ENCODE peak calls at places on chromosomes 1 and 21, in five cellular contexts. One of them, this sample, is unnamed.

GRCh38 chr1:175338447-175339135 is 146.0 kb upstream of the KIAA0040 start:
- DNase-seq in skeletal muscle cell: no peak
- DNase-seq in fibroblast of pulmonary artery: no peak
- DNase-seq in A549: peak; percentile 15
- DNase-seq in GM12865: peak; percentile 71
- DNase-seq in this sample: no peak

GRCh38 chr1:8238141-8239038 is 79.5 kb upstream of the SLC45A1 start:
- DNase-seq in A549: peak; percentile 58
- DNase-seq in GM12865: no peak
- DNase-seq in fibroblast of pulmonary artery: peak; percentile 92
- DNase-seq in skeletal muscle cell: peak; percentile 79
- DNase-seq in this sample: peak; percentile 99

GRCh38 chr1:236535656-236536293 is 12.0 kb downstream of the LGALS8 start:
- DNase-seq in A549: no peak
- DNase-seq in GM12865: no peak
- DNase-seq in skeletal muscle cell: no peak
- DNase-seq in fibroblast of pulmonary artery: no peak
- DNase-seq in this sample: no peak

GRCh38 chr1:35031103-35031452 is 667 bp downstream of the ZMYM6 start:
- DNase-seq in fibroblast of pulmonary artery: peak; percentile 45
- DNase-seq in GM12865: peak; percentile 57
- DNase-seq in skeletal muscle cell: no peak
- DNase-seq in A549: peak; percentile 10
- DNase-seq in this sample: peak; percentile 37

GRCh38 chr1:214493126-214493796 is 58.1 kb downstream of the PTPN14 start:
- DNase-seq in skeletal muscle cell: no peak
- DNase-seq in GM12865: no peak
- DNase-seq in fibroblast of pulmonary artery: no peak
- DNase-seq in A549: no peak
- DNase-seq in this sample: no peak

GRCh38 chr21:44736291-44737004 is 25.1 kb upstream of the TSPEAR start:
- DNase-seq in GM12865: no peak
- DNase-seq in skeletal muscle cell: no peak
- DNase-seq in fibroblast of pulmonary artery: no peak
- DNase-seq in A549: peak; percentile 31
- DNase-seq in this sample: no peak

GRCh38 chr1:58652351-58653184 is 47.3 kb downstream of the MYSM1 start:
- DNase-seq in A549: peak; percentile 55
- DNase-seq in fibroblast of pulmonary artery: peak; percentile 91
- DNase-seq in GM12865: peak; percentile 87
- DNase-seq in skeletal muscle cell: peak; percentile 45
- DNase-seq in this sample: peak; percentile 88

GRCh38 chr1:241839369-241839990 is 8.5 kb upstream of the EXO1 start:
- DNase-seq in skeletal muscle cell: no peak
- DNase-seq in fibroblast of pulmonary artery: no peak
- DNase-seq in A549: no peak
- DNase-seq in GM12865: peak; percentile 33
- DNase-seq in this sample: no peak

GRCh38 chr1:83546863-83547262 is 452.1 kb downstream of the TTLL7 start:
- DNase-seq in A549: no peak
- DNase-seq in skeletal muscle cell: peak; percentile 18
- DNase-seq in GM12865: no peak
- DNase-seq in fibroblast of pulmonary artery: peak; percentile 6
- DNase-seq in this sample: no peak

GRCh38 chr1:213122514-213122929 is 71.5 kb downstream of the RPS6KC1 start:
- DNase-seq in skeletal muscle cell: no peak
- DNase-seq in GM12865: peak; percentile 58
- DNase-seq in A549: no peak
- DNase-seq in fibroblast of pulmonary artery: peak; percentile 83
- DNase-seq in this sample: peak; percentile 81

GRCh38 chr1:35340519-35340918 is 72.0 kb downstream of the ZMYM4 start:
- DNase-seq in A549: no peak
- DNase-seq in GM12865: no peak
- DNase-seq in skeletal muscle cell: no peak
- DNase-seq in fibroblast of pulmonary artery: no peak
- DNase-seq in this sample: no peak

GRCh38 chr1:192575499-192576189 is at the start of gene RGS1:
- DNase-seq in GM12865: peak; percentile 94
- DNase-seq in fibroblast of pulmonary artery: no peak
- DNase-seq in skeletal muscle cell: no peak
- DNase-seq in A549: no peak
- DNase-seq in this sample: no peak

GRCh38 chr1:156795787-156796186 is 20.9 kb downstream of the SH2D2A start:
- DNase-seq in fibroblast of pulmonary artery: no peak
- DNase-seq in skeletal muscle cell: no peak
- DNase-seq in GM12865: no peak
- DNase-seq in A549: no peak
- DNase-seq in this sample: no peak

GRCh38 chr21:39373634-39374033 is 24.7 kb upstream of the HMGN1 start:
- DNase-seq in skeletal muscle cell: no peak
- DNase-seq in A549: no peak
- DNase-seq in fibroblast of pulmonary artery: peak; percentile 64
- DNase-seq in GM12865: peak; percentile 53
- DNase-seq in this sample: peak; percentile 56

GRCh38 chr21:41659791-41660560 is 106.9 kb downstream of the RIPK4 start:
- DNase-seq in GM12865: no peak
- DNase-seq in fibroblast of pulmonary artery: peak; percentile 42
- DNase-seq in skeletal muscle cell: no peak
- DNase-seq in A549: no peak
- DNase-seq in this sample: peak; percentile 81

GRCh38 chr1:160830321-160831153 is 32.1 kb downstream of the CD244 start:
- DNase-seq in skeletal muscle cell: no peak
- DNase-seq in fibroblast of pulmonary artery: peak; percentile 61
- DNase-seq in GM12865: peak; percentile 85
- DNase-seq in A549: peak; percentile 47
- DNase-seq in this sample: peak; percentile 21

GRCh38 chr21:14901482-14901958 is 163.3 kb downstream of the NRIP1 start:
- DNase-seq in fibroblast of pulmonary artery: no peak
- DNase-seq in skeletal muscle cell: peak; percentile 60
- DNase-seq in GM12865: peak; percentile 10
- DNase-seq in A549: no peak
- DNase-seq in this sample: peak; percentile 54

GRCh38 chr1:244049969-244050834 is 881 bp upstream of the ZBTB18 start:
- DNase-seq in A549: no peak
- DNase-seq in GM12865: peak; percentile 51
- DNase-seq in fibroblast of pulmonary artery: no peak
- DNase-seq in skeletal muscle cell: no peak
- DNase-seq in this sample: no peak

GRCh38 chr1:2412773-2413494 is 570 bp upstream of the PEX10 start:
- DNase-seq in GM12865: peak; percentile 57
- DNase-seq in A549: peak; percentile 48
- DNase-seq in fibroblast of pulmonary artery: peak; percentile 49
- DNase-seq in skeletal muscle cell: no peak
- DNase-seq in this sample: no peak

GRCh38 chr1:201166964-201167624 is 12.8 kb upstream of the TMEM9 start:
- DNase-seq in GM12865: no peak
- DNase-seq in fibroblast of pulmonary artery: no peak
- DNase-seq in skeletal muscle cell: no peak
- DNase-seq in A549: no peak
- DNase-seq in this sample: no peak

GRCh38 chr1:170586321-170586855 is 54.4 kb downstream of the GORAB start:
- DNase-seq in A549: no peak
- DNase-seq in fibroblast of pulmonary artery: peak; percentile 54
- DNase-seq in skeletal muscle cell: no peak
- DNase-seq in GM12865: no peak
- DNase-seq in this sample: peak; percentile 58

GRCh38 chr1:190452272-190452848 is 25.3 kb downstream of the BRINP3 start:
- DNase-seq in skeletal muscle cell: no peak
- DNase-seq in fibroblast of pulmonary artery: no peak
- DNase-seq in A549: no peak
- DNase-seq in GM12865: no peak
- DNase-seq in this sample: no peak

GRCh38 chr1:65050735-65051134 is 84.4 kb upstream of the JAK1 start:
- DNase-seq in GM12865: no peak
- DNase-seq in skeletal muscle cell: no peak
- DNase-seq in fibroblast of pulmonary artery: no peak
- DNase-seq in A549: no peak
- DNase-seq in this sample: no peak

GRCh38 chr1:7971024-7971423 is 9.5 kb downstream of the PARK7 start:
- DNase-seq in A549: no peak
- DNase-seq in GM12865: no peak
- DNase-seq in skeletal muscle cell: no peak
- DNase-seq in fibroblast of pulmonary artery: no peak
- DNase-seq in this sample: no peak

GRCh38 chr21:46643379-46644177 is 8.1 kb downstream of the PRMT2 start:
- DNase-seq in GM12865: no peak
- DNase-seq in skeletal muscle cell: no peak
- DNase-seq in A549: no peak
- DNase-seq in fibroblast of pulmonary artery: no peak
- DNase-seq in this sample: no peak

GRCh38 chr1:164728719-164729118 is 169.7 kb downstream of the PBX1 start:
- DNase-seq in GM12865: no peak
- DNase-seq in A549: no peak
- DNase-seq in skeletal muscle cell: no peak
- DNase-seq in fibroblast of pulmonary artery: no peak
- DNase-seq in this sample: peak; percentile 42

GRCh38 chr1:157542676-157543075 is 9.6 kb downstream of the FCRL5 start:
- DNase-seq in fibroblast of pulmonary artery: no peak
- DNase-seq in GM12865: no peak
- DNase-seq in A549: no peak
- DNase-seq in skeletal muscle cell: no peak
- DNase-seq in this sample: no peak

GRCh38 chr1:116987256-116987555 is 14.4 kb upstream of the CD101 start:
- DNase-seq in A549: no peak
- DNase-seq in GM12865: no peak
- DNase-seq in skeletal muscle cell: no peak
- DNase-seq in fibroblast of pulmonary artery: no peak
- DNase-seq in this sample: no peak

GRCh38 chr1:243236604-243237252 is 18.4 kb downstream of the CEP170 start:
- DNase-seq in GM12865: no peak
- DNase-seq in fibroblast of pulmonary artery: no peak
- DNase-seq in A549: no peak
- DNase-seq in skeletal muscle cell: no peak
- DNase-seq in this sample: no peak

GRCh38 chr1:158003409-158003805 is 10.0 kb downstream of the KIRREL1 start:
- DNase-seq in skeletal muscle cell: no peak
- DNase-seq in A549: no peak
- DNase-seq in GM12865: no peak
- DNase-seq in fibroblast of pulmonary artery: peak; percentile 58
- DNase-seq in this sample: no peak

GRCh38 chr21:45560106-45561021 is 18.1 kb upstream of the SLC19A1 start:
- DNase-seq in GM12865: no peak
- DNase-seq in fibroblast of pulmonary artery: no peak
- DNase-seq in A549: no peak
- DNase-seq in skeletal muscle cell: no peak
- DNase-seq in this sample: no peak

GRCh38 chr1:193416226-193416625 is 229.8 kb upstream of the B3GALT2 start:
- DNase-seq in GM12865: no peak
- DNase-seq in fibroblast of pulmonary artery: no peak
- DNase-seq in skeletal muscle cell: no peak
- DNase-seq in A549: no peak
- DNase-seq in this sample: no peak

GRCh38 chr1:48661726-48662483 is 114.8 kb downstream of the BEND5 start:
- DNase-seq in skeletal muscle cell: no peak
- DNase-seq in A549: no peak
- DNase-seq in GM12865: no peak
- DNase-seq in fibroblast of pulmonary artery: no peak
- DNase-seq in this sample: no peak

GRCh38 chr1:17890815-17891191 is 135.7 kb downstream of the ACTL8 start:
- DNase-seq in fibroblast of pulmonary artery: no peak
- DNase-seq in GM12865: no peak
- DNase-seq in skeletal muscle cell: no peak
- DNase-seq in A549: no peak
- DNase-seq in this sample: no peak

GRCh38 chr21:28805885-28806284 is 186.8 kb downstream of the LTN1 start:
- DNase-seq in fibroblast of pulmonary artery: peak; percentile 97
- DNase-seq in GM12865: no peak
- DNase-seq in skeletal muscle cell: peak; percentile 91
- DNase-seq in A549: no peak
- DNase-seq in this sample: peak; percentile 95

GRCh38 chr21:27693376-27693775 is 726.5 kb upstream of the ADAMTS5 start:
- DNase-seq in GM12865: no peak
- DNase-seq in A549: no peak
- DNase-seq in skeletal muscle cell: peak; percentile 74
- DNase-seq in fibroblast of pulmonary artery: peak; percentile 49
- DNase-seq in this sample: peak; percentile 79

GRCh38 chr1:210541680-210542358 is 213.1 kb downstream of the HHAT start:
- DNase-seq in skeletal muscle cell: no peak
- DNase-seq in A549: no peak
- DNase-seq in GM12865: no peak
- DNase-seq in fibroblast of pulmonary artery: no peak
- DNase-seq in this sample: no peak

GRCh38 chr1:160373696-160374095 is 6.8 kb downstream of the NHLH1 start:
- DNase-seq in A549: no peak
- DNase-seq in GM12865: no peak
- DNase-seq in skeletal muscle cell: no peak
- DNase-seq in fibroblast of pulmonary artery: peak; percentile 33
- DNase-seq in this sample: no peak

GRCh38 chr1:178450871-178451270 is 45.9 kb downstream of the CLEC20A start:
- DNase-seq in skeletal muscle cell: no peak
- DNase-seq in A549: no peak
- DNase-seq in fibroblast of pulmonary artery: no peak
- DNase-seq in GM12865: no peak
- DNase-seq in this sample: no peak
- H3K4me3 ChIP-seq in skeletal muscle cell: no peak overlapping the region
- H3K4me3 ChIP-seq in A549: no peak overlapping the region
- H3K4me3 ChIP-seq in fibroblast of pulmonary artery: no peak overlapping the region
- H3K4me3 ChIP-seq in GM12865: no peak overlapping the region
- H3K4me3 ChIP-seq in this sample: no peak overlapping the region

GRCh38 chr1:206566976-206567375 is 45.3 kb downstream of the EIF2D start:
- DNase-seq in A549: no peak
- DNase-seq in GM12865: no peak
- DNase-seq in skeletal muscle cell: no peak
- DNase-seq in fibroblast of pulmonary artery: no peak
- DNase-seq in this sample: no peak
- H3K4me3 ChIP-seq in A549: no peak overlapping the region
- H3K4me3 ChIP-seq in GM12865: no peak overlapping the region
- H3K4me3 ChIP-seq in skeletal muscle cell: no peak overlapping the region
- H3K4me3 ChIP-seq in fibroblast of pulmonary artery: no peak overlapping the region
- H3K4me3 ChIP-seq in this sample: no peak overlapping the region

GRCh38 chr1:218890436-218890835 is 283.2 kb upstream of the LYPLAL1 start:
- DNase-seq in GM12865: no peak
- DNase-seq in skeletal muscle cell: no peak
- DNase-seq in A549: no peak
- DNase-seq in fibroblast of pulmonary artery: no peak
- DNase-seq in this sample: no peak
- H3K4me3 ChIP-seq in GM12865: no peak overlapping the region
- H3K4me3 ChIP-seq in skeletal muscle cell: no peak overlapping the region
- H3K4me3 ChIP-seq in A549: no peak overlapping the region
- H3K4me3 ChIP-seq in fibroblast of pulmonary artery: no peak overlapping the region
- H3K4me3 ChIP-seq in this sample: no peak overlapping the region

GRCh38 chr1:19967808-19968207 is 11.6 kb downstream of the PLA2G2A start:
- DNase-seq in fibroblast of pulmonary artery: no peak
- DNase-seq in A549: no peak
- DNase-seq in GM12865: no peak
- DNase-seq in skeletal muscle cell: no peak
- DNase-seq in this sample: no peak
- H3K4me3 ChIP-seq in fibroblast of pulmonary artery: no peak overlapping the region
- H3K4me3 ChIP-seq in A549: no peak overlapping the region
- H3K4me3 ChIP-seq in GM12865: no peak overlapping the region
- H3K4me3 ChIP-seq in skeletal muscle cell: no peak overlapping the region
- H3K4me3 ChIP-seq in this sample: no peak overlapping the region

This sample was measured in cardiac fibroblast.